ENCODE peak calls at places on chromosomes 13 and 19, in nine cellular contexts. V, A, S, F, N, K, G, T and Z are unnamed samples.

GRCh38 chr19:58549664-58550361 is 5.1 kb downstream of the CHMP2A start:
- DNase-seq in V (no peak), A (no peak), S (no peak), F (no peak), N (no peak), K (no peak), G (no peak), T (no peak), Z (no peak)

GRCh38 chr13:34959489-34959888 is 17.4 kb downstream of the NBEA start:
- DNase-seq in V (no peak), A (no peak), S (no peak), F (no peak), N (no peak), K (no peak), G (no peak), T (no peak), Z (no peak)

GRCh38 chr19:30077851-30078355 is 135.9 kb downstream of the URI1 start:
- DNase-seq in V (no peak), A (peak), S (no peak), F (no peak), N (no peak), K (no peak), G (no peak), T (no peak), Z (no peak)

GRCh38 chr13:50527612-50528509 is 315.6 kb downstream of the DLEU7 start:
- DNase-seq in V (no peak), A (no peak), S (no peak), F (peak), N (no peak), K (no peak), G (no peak), T (no peak), Z (peak)

GRCh38 chr13:111202745-111203144 is 87.6 kb downstream of the ARHGEF7 start:
- DNase-seq in V (no peak), A (no peak), S (no peak), F (no peak), N (peak), K (no peak), G (peak), T (peak), Z (peak)

GRCh38 chr19:21463449-21464105 is 41.8 kb upstream of the ZNF429 start:
- DNase-seq in V (no peak), A (peak), S (peak), F (peak), N (no peak), K (no peak), G (no peak), T (no peak), Z (no peak)

GRCh38 chr19:6478815-6479214 is 2.8 kb downstream of the DENND1C start:
- DNase-seq in V (no peak), A (no peak), S (no peak), F (no peak), N (no peak), K (no peak), G (no peak), T (no peak), Z (no peak)

GRCh38 chr13:113113846-113114271 is 8.3 kb downstream of the F7 start:
- DNase-seq in V (no peak), A (no peak), S (no peak), F (no peak), N (no peak), K (peak), G (no peak), T (no peak), Z (no peak)

GRCh38 chr13:101728615-101729014 is 276.1 kb downstream of the ITGBL1 start:
- DNase-seq in V (no peak), A (no peak), S (no peak), F (no peak), N (no peak), K (no peak), G (no peak), T (no peak), Z (no peak)

GRCh38 chr13:52118595-52118994 is 10.3 kb downstream of the NEK5 start:
- DNase-seq in V (no peak), A (no peak), S (no peak), F (no peak), N (no peak), K (no peak), G (no peak), T (no peak), Z (no peak)

GRCh38 chr19:38392707-38393308 is 4.3 kb downstream of the SPRED3 start:
- DNase-seq in V (no peak), A (no peak), S (no peak), F (no peak), N (no peak), K (no peak), G (peak), T (peak), Z (no peak)

GRCh38 chr19:13082192-13083007 is 20.3 kb downstream of the LYL1 start:
- DNase-seq in V (no peak), A (no peak), S (no peak), F (no peak), N (no peak), K (peak), G (peak), T (peak), Z (no peak)

GRCh38 chr19:54937926-54938325 is 9.4 kb downstream of the NLRP7 start:
- DNase-seq in V (no peak), A (no peak), S (no peak), F (no peak), N (no peak), K (no peak), G (no peak), T (no peak), Z (peak)

GRCh38 chr13:43720780-43721397 is 65.9 kb downstream of the ENOX1 start:
- DNase-seq in V (no peak), A (no peak), S (no peak), F (no peak), N (peak), K (no peak), G (peak), T (peak), Z (no peak)

GRCh38 chr13:44819762-44820161 is 169.5 kb downstream of the NUFIP1 start:
- DNase-seq in V (no peak), A (no peak), S (no peak), F (no peak), N (no peak), K (no peak), G (peak), T (no peak), Z (no peak)

GRCh38 chr13:51262501-51263211 is 40.5 kb downstream of the FAM124A start:
- DNase-seq in V (no peak), A (no peak), S (no peak), F (no peak), N (no peak), K (no peak), G (no peak), T (peak), Z (peak)

GRCh38 chr19:12703056-12703455 is 6.6 kb upstream of the FBXW9 start:
- DNase-seq in V (no peak), A (no peak), S (peak), F (no peak), N (peak), K (no peak), G (peak), T (peak), Z (peak)

GRCh38 chr19:4639531-4640246 is 373 bp downstream of the TNFAIP8L1 start:
- DNase-seq in V (no peak), A (peak), S (no peak), F (peak), N (peak), K (peak), G (no peak), T (no peak), Z (no peak)
- TF ChIP-seq CTCF in V (no peak), A (no peak), S (no peak), F (no peak), N (no peak), K (no peak), G (no peak), T (no peak), Z (no peak)

GRCh38 chr13:45879666-45880065 is 28.1 kb upstream of the SIAH3 start:
- DNase-seq in V (no peak), A (peak), S (no peak), F (peak), N (peak), K (peak), G (no peak), T (peak), Z (peak)
- TF ChIP-seq CTCF in V (no peak), A (peak), S (peak), F (peak), N (peak), K (peak), G (no peak), T (peak), Z (peak)

GRCh38 chr19:35619290-35619923 is 6.9 kb downstream of the HAUS5 start:
- DNase-seq in V (no peak), A (no peak), S (no peak), F (no peak), N (no peak), K (no peak), G (no peak), T (no peak), Z (no peak)

GRCh38 chr19:35621708-35622107 is 7.1 kb upstream of the RBM42 start:
- DNase-seq in V (no peak), A (no peak), S (no peak), F (no peak), N (no peak), K (no peak), G (no peak), T (no peak), Z (no peak)

GRCh38 chr19:35620001-35620400 is 7.5 kb downstream of the HAUS5 start:
- DNase-seq in V (no peak), A (no peak), S (no peak), F (no peak), N (no peak), K (no peak), G (no peak), T (no peak), Z (no peak)

GRCh38 chr19:35615036-35615435 is 2.5 kb downstream of the HAUS5 start:
- DNase-seq in V (no peak), A (peak), S (no peak), F (no peak), N (no peak), K (no peak), G (no peak), T (no peak), Z (no peak)

DNA sequence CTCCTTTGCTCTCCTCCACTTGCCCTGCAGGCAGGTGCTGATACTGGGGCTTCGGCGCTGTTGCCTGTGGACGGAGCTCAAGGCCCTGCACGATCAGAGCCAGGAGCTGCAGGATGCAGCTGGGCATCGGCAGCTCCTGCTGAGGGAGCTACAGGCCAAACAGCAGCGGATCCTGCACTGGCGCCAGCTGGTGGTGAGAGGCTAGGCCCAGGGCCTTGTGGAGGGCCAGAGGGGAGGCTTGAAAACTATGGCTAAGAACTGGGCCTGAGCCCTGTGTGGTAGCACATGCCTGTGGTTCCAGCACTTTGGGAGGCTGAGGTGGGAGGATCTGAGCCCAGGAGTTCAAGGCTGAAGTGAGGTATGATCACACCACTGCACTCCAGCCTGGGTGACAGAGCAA is 6.3 kb downstream of the HAUS5 start:
- DNase-seq in V (no peak), A (no peak), S (no peak), F (no peak), N (no peak), K (no peak), G (no peak), T (no peak), Z (no peak)
- TF ChIP-seq CTCF in V (no peak), A (no peak), S (no peak), F (no peak), N (no peak), K (no peak), G (no peak), T (no peak), Z (peak)

GRCh38 chr13:48194392-48194754 is 38.6 kb upstream of the ITM2B start:
- DNase-seq in V (no peak), A (no peak), S (no peak), F (no peak), N (no peak), K (no peak), G (no peak), T (peak), Z (no peak)
- TF ChIP-seq CTCF in V (no peak), A (no peak), S (no peak), F (no peak), N (no peak), K (no peak), G (no peak), T (no peak), Z (no peak)

DNA sequence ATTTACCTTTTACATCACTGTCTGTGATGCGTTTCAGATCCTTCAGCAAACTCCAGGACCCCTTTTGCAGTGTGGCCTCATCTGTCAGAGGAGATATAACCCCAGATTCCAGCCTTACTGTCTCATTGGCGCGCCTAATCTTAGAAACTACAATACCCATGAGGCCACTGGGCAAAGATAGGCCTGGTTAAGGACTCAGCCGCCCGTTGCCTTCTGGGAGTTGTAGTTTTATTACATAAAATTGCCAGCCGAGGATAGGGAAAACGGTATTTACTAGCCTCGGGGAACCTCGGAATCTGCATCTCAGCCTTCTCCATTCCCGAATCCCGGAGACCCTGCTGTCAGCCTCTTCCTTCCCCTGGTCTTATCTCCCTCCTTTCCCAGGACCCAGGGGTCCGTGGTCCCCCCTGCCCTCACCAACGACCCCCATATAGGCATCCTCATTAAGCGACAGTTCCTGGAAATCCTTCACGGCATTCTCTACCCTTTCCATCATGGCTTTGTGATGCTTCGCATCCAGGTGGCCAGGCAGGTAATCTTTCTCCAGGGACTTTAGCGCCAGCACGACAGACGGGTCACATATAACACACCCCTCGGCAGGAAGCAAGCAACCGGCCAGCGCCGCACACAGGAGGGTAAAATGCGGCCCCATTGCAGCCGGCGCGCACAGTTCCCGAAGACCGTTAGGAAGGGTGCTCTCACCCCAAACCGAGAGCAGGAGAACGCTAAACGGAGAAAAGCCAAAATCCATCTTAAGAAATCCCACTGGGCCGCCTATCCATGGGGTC is 1.3 kb downstream of the IZUMO1 start:
- DNase-seq in V (no peak), A (peak), S (peak), F (peak), N (peak), K (no peak), G (peak), T (peak), Z (peak)
- TF ChIP-seq CTCF in V (no peak), A (no peak), S (no peak), F (no peak), N (no peak), K (no peak), G (no peak), T (no peak), Z (no peak)

GRCh38 chr13:82758056-82758455 is 1124.2 kb downstream of the SLITRK1 start:
- DNase-seq in V (no peak), A (no peak), S (no peak), F (no peak), N (peak), K (no peak), G (peak), T (peak), Z (no peak)
- TF ChIP-seq CTCF in V (no peak), A (no peak), S (peak), F (no peak), N (peak), K (no peak), G (peak), T (peak), Z (peak)

GRCh38 chr19:2579678-2580280 is 103.9 kb downstream of the GADD45B start:
- DNase-seq in V (no peak), A (peak), S (no peak), F (no peak), N (no peak), K (no peak), G (no peak), T (no peak), Z (no peak)
- TF ChIP-seq CTCF in V (no peak), A (no peak), S (peak), F (no peak), N (no peak), K (no peak), G (no peak), T (no peak), Z (peak)